ENCODE peak calls at places on chromosomes 13 and 19, in seven cellular contexts. F is SHP77 treated with DMSO at 0.1 percent for 48 hours; W is hepatic stellate cell; J is SK-MEL-5; O is effector memory CD8-positive, alpha-beta T cell; I is EL; G is GM12865. P is an unnamed sample.

GRCh38 chr13:74919914-74920313 is 562.1 kb downstream of the TBC1D4 start:
- DNase-seq in O (no peak), J (no peak), W (no peak), I (no peak), F (peak), G (no peak), P (no peak)

GRCh38 chr19:28913626-28914025 is 299.3 kb downstream of the UQCRFS1 start:
- DNase-seq in F (no peak), O (no peak), I (no peak), J (no peak), G (no peak), W (no peak), P (no peak)

GRCh38 chr19:41377977-41378707 is 1.8 kb downstream of the TMEM91 start:
- DNase-seq in W (no peak), O (no peak), G (peak), I (no peak), F (no peak), J (no peak), P (peak)

GRCh38 chr19:29371766-29372415 is 153.9 kb upstream of the VSTM2B start:
- DNase-seq in O (no peak), G (no peak), I (no peak), W (no peak), J (no peak), F (no peak), P (no peak)

GRCh38 chr13:48210178-48210577 is 22.8 kb upstream of the ITM2B start:
- DNase-seq in G (peak), O (no peak), I (peak), F (no peak), J (no peak), W (peak), P (no peak)

GRCh38 chr19:36030264-36031148 is 2.2 kb downstream of the CLIP3 start:
- DNase-seq in F (no peak), G (peak), W (peak), I (peak), J (no peak), O (no peak), P (no peak)

GRCh38 chr13:95535243-95535642 is 17.3 kb upstream of the CLDN10 start:
- DNase-seq in G (peak), F (peak), J (peak), W (no peak), I (peak), O (no peak), P (no peak)

GRCh38 chr19:2392366-2392765 is 32.3 kb downstream of the TMPRSS9 start:
- DNase-seq in F (no peak), G (no peak), I (no peak), J (no peak), O (no peak), W (no peak), P (no peak)

GRCh38 chr19:39502640-39503417 is 4.1 kb downstream of the DLL3 start:
- DNase-seq in I (peak), G (peak), F (no peak), W (peak), J (peak), O (peak), P (peak)

GRCh38 chr19:18848860-18849661 is 17.3 kb downstream of the UPF1 start:
- DNase-seq in I (peak), F (no peak), W (peak), G (peak), O (no peak), J (no peak), P (no peak)

GRCh38 chr13:75161804-75162203 is 320.2 kb downstream of the TBC1D4 start:
- DNase-seq in I (no peak), F (no peak), G (no peak), O (no peak), W (no peak), J (no peak), P (no peak)

GRCh38 chr19:46218160-46218559 is 11.4 kb upstream of the IGFL1 start:
- DNase-seq in W (no peak), J (peak), F (no peak), I (peak), G (peak), O (no peak), P (peak)

GRCh38 chr19:48719263-48720171 is at the start of gene MAMSTR:
- DNase-seq in J (no peak), I (no peak), W (no peak), G (no peak), O (no peak), F (peak), P (no peak)

GRCh38 chr19:44447864-44448674 is at the start of gene ZNF229:
- DNase-seq in O (peak), F (no peak), W (peak), J (peak), G (peak), I (peak), P (peak)

GRCh38 chr19:33241530-33242101 is 16.0 kb upstream of the SLC7A10 start:
- DNase-seq in F (no peak), G (peak), W (peak), O (peak), I (no peak), J (peak), P (no peak)

GRCh38 chr19:46697142-46697960 is 19.6 kb downstream of the PRKD2 start:
- DNase-seq in W (peak), I (peak), O (no peak), F (no peak), J (peak), G (no peak), P (peak)

GRCh38 chr13:78137404-78138142 is 218.9 kb upstream of the EDNRB start:
- DNase-seq in J (peak), I (peak), G (peak), F (peak), O (peak), W (peak), P (peak)

GRCh38 chr19:46131485-46132143 is 7.1 kb upstream of the IGFL3 start:
- DNase-seq in J (no peak), W (no peak), I (no peak), F (no peak), O (no peak), G (no peak), P (no peak)

GRCh38 chr13:67224148-67224846 is 5.8 kb downstream of the PCDH9 start:
- DNase-seq in J (peak), G (peak), W (peak), O (no peak), F (peak), I (peak), P (peak)

GRCh38 chr19:43798546-43799409 is 3.5 kb downstream of the LYPD5 start:
- DNase-seq in G (no peak), W (no peak), F (no peak), I (peak), J (no peak), O (peak), P (peak)

GRCh38 chr19:43489310-43489709 is 15.2 kb downstream of the PHLDB3 start:
- DNase-seq in W (no peak), J (no peak), I (no peak), G (peak), F (no peak), O (no peak), P (no peak)